ENCODE peak calls at places on chromosomes 11 and 22, in nine cellular contexts. B is bronchial epithelial cell; Z is body of pancreas; A is HFF-Myc; Q is cardiac fibroblast; G is K562; E is CD4-positive, alpha-beta T cell; Y is lower leg skin; P is endothelial cell. R is an unnamed sample.

GRCh38 chr11:119491753-119492455 is 68.9 kb upstream of the THY1 start:
- DNase-seq in B (no peak), Z (no peak), A (no peak), Q (peak; percentile 28), G (peak; percentile 28), E (no peak), Y (no peak), P (peak; percentile 24), R (no peak)

GRCh38 chr11:94602430-94603372 is 35.5 kb downstream of the PIWIL4 start:
- DNase-seq in B (peak; percentile 85), Z (peak; percentile 60), A (peak; percentile 39), Q (peak; percentile 75), G (peak; percentile 23), E (peak; percentile 33), Y (no peak), P (peak; percentile 73), R (no peak)

GRCh38 chr11:95459268-95460040 is 228.5 kb upstream of the SESN3 start:
- DNase-seq in B (peak; percentile 85), Z (no peak), A (no peak), Q (peak; percentile 87), G (no peak), E (no peak), Y (no peak), P (no peak), R (no peak)

GRCh38 chr22:25828422-25828821 is 86.4 kb downstream of the MYO18B start:
- DNase-seq in B (no peak), Z (no peak), A (no peak), Q (no peak), G (no peak), E (no peak), Y (no peak), P (no peak), R (no peak)

GRCh38 chr11:106197438-106197837 is 120.0 kb downstream of the AASDHPPT start:
- DNase-seq in B (no peak), Z (no peak), A (no peak), Q (no peak), G (no peak), E (no peak), Y (no peak), P (no peak), R (no peak)

GRCh38 chr22:22523494-22523893 is 3.4 kb upstream of the ZNF280A start:
- DNase-seq in B (no peak), Z (no peak), A (no peak), Q (no peak), G (no peak), E (no peak), Y (peak; percentile 23), P (no peak), R (no peak)

GRCh38 chr11:34330653-34331052 is 27.2 kb downstream of the ABTB2 start:
- DNase-seq in B (no peak), Z (peak; percentile 53), A (no peak), Q (no peak), G (no peak), E (no peak), Y (no peak), P (no peak), R (no peak)

GRCh38 chr11:15918674-15919073 is 437.7 kb downstream of the SOX6 start:
- DNase-seq in B (no peak), Z (no peak), A (no peak), Q (no peak), G (no peak), E (no peak), Y (peak; percentile 34), P (no peak), R (no peak)

GRCh38 chr22:39204216-39204615 is 40.6 kb downstream of the PDGFB start:
- DNase-seq in B (no peak), Z (no peak), A (no peak), Q (no peak), G (no peak), E (peak; percentile 11), Y (peak; percentile 81), P (no peak), R (no peak)

GRCh38 chr11:18144243-18144642 is 11.9 kb downstream of the MRGPRX3 start:
- DNase-seq in B (peak; percentile 96), Z (no peak), A (no peak), Q (no peak), G (no peak), E (no peak), Y (no peak), P (no peak), R (no peak)

GRCh38 chr11:66316849-66317251 is at the start of gene CD248:
- DNase-seq in B (no peak), Z (no peak), A (no peak), Q (peak; percentile 96), G (no peak), E (no peak), Y (peak; percentile 91), P (peak; percentile 37), R (no peak)

GRCh38 chr11:45924927-45925326 is 2.5 kb downstream of the LARGE2 start:
- DNase-seq in B (no peak), Z (no peak), A (no peak), Q (no peak), G (no peak), E (no peak), Y (peak; percentile 70), P (no peak), R (peak; percentile 14)

GRCh38 chr22:21922370-21923162 is 30.1 kb downstream of the PPM1F start:
- DNase-seq in B (no peak), Z (no peak), A (no peak), Q (no peak), G (no peak), E (no peak), Y (no peak), P (no peak), R (no peak)

GRCh38 chr11:125448136-125448535 is 47.9 kb downstream of the FEZ1 start:
- DNase-seq in B (peak; percentile 42), Z (no peak), A (no peak), Q (peak; percentile 34), G (no peak), E (no peak), Y (no peak), P (no peak), R (no peak)

GRCh38 chr11:130211781-130212401 is 52.3 kb downstream of the ST14 start:
- DNase-seq in B (no peak), Z (peak; percentile 11), A (no peak), Q (no peak), G (no peak), E (no peak), Y (peak; percentile 83), P (peak; percentile 2), R (peak; percentile 10)

GRCh38 chr11:130213979-130214281 is 54.3 kb downstream of the ST14 start:
- DNase-seq in B (no peak), Z (peak; percentile 10), A (no peak), Q (no peak), G (no peak), E (no peak), Y (no peak), P (no peak), R (no peak)

GRCh38 chr11:130214861-130215530 is 55.4 kb downstream of the ST14 start:
- DNase-seq in B (no peak), Z (peak; percentile 6), A (no peak), Q (no peak), G (no peak), E (no peak), Y (peak; percentile 62), P (peak; percentile 0), R (no peak)

GRCh38 chr11:130212431-130212961 is 52.9 kb downstream of the ST14 start:
- DNase-seq in B (no peak), Z (peak; percentile 11), A (no peak), Q (no peak), G (no peak), E (no peak), Y (peak; percentile 58), P (peak; percentile 3), R (peak; percentile 14)

GRCh38 chr11:130213143-130213978 is 53.8 kb downstream of the ST14 start:
- DNase-seq in B (peak; percentile 11), Z (peak; percentile 71), A (no peak), Q (peak; percentile 36), G (peak; percentile 88), E (peak; percentile 82), Y (peak; percentile 92), P (peak; percentile 82), R (peak; percentile 77)
- TF ChIP-seq CTCF in B (peak; percentile 93), Z (peak; percentile 87), A (peak; percentile 83), Q (peak; percentile 89), G (peak; percentile 92), E (peak; percentile 96), Y (no peak), P (peak; percentile 96), R (peak; percentile 73)

GRCh38 chr11:71566081-71566620 is 788 bp downstream of the KRTAP5-10 start:
- DNase-seq in B (peak; percentile 37), Z (no peak), A (no peak), Q (no peak), G (no peak), E (no peak), Y (no peak), P (no peak), R (no peak)

GRCh38 chr11:71562120-71562519 is 3.2 kb upstream of the KRTAP5-10 start:
- DNase-seq in B (peak; percentile 15), Z (no peak), A (no peak), Q (no peak), G (no peak), E (no peak), Y (no peak), P (no peak), R (no peak)

GRCh38 chr11:71564430-71564829 is 933 bp upstream of the KRTAP5-10 start:
- DNase-seq in B (no peak), Z (no peak), A (no peak), Q (no peak), G (no peak), E (no peak), Y (no peak), P (no peak), R (no peak)

GRCh38 chr11:71565263-71565662 is at the start of gene KRTAP5-10:
- DNase-seq in B (no peak), Z (no peak), A (no peak), Q (no peak), G (no peak), E (no peak), Y (no peak), P (no peak), R (no peak)

GRCh38 chr11:71563401-71563800 is 2.0 kb upstream of the KRTAP5-10 start:
- DNase-seq in B (peak; percentile 59), Z (no peak), A (no peak), Q (peak; percentile 48), G (peak; percentile 41), E (no peak), Y (no peak), P (peak; percentile 59), R (no peak)
- TF ChIP-seq CTCF in B (peak; percentile 31), Z (peak; percentile 29), A (peak; percentile 38), Q (peak; percentile 53), G (peak; percentile 74), E (no peak), Y (no peak), P (peak; percentile 33), R (no peak)

DNA sequence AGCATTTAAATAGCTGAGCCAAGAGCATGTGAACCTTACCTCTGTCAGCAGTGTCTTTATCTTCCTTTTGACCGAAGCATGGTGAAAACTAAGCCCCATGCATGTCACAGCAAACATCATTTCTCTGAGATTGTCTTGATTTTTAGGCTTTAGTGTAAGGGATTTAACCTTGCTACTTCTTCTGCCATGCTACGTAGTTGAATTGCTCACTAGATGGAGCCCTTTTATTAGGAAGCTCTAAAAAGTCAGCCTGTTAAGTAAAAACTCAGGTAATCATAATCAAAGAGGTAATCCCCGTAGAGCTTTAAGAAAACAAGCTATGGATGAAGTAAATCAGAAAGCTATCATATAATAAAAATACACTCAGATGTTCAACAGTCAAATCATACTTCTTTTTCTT is 149.5 kb downstream of the PGR start:
- DNase-seq in B (peak; percentile 42), Z (no peak), A (no peak), Q (peak; percentile 60), G (no peak), E (no peak), Y (no peak), P (no peak), R (no peak)
- TF ChIP-seq CTCF in B (peak; percentile 12), Z (no peak), A (peak; percentile 24), Q (peak; percentile 37), G (peak; percentile 54), E (no peak), Y (no peak), P (no peak), R (no peak)

GRCh38 chr11:68660066-68660810 is 24.1 kb upstream of the GAL start:
- DNase-seq in B (no peak), Z (no peak), A (no peak), Q (no peak), G (no peak), E (no peak), Y (no peak), P (no peak), R (no peak)
- TF ChIP-seq CTCF in B (no peak), Z (no peak), A (no peak), Q (no peak), G (no peak), E (no peak), Y (no peak), P (no peak), R (no peak)

R was measured in activated B cell treated with CpG ODN at 0.5 μM for 24 hours.